ENCODE peak calls at places on chromosomes 6 and 20, in five cellular contexts. One of them, this sample, is unnamed.

GRCh38 chr6:142474446-142475289 is 172.9 kb downstream of the ADGRG6 start:
- DNase-seq in heart left ventricle: no peak
- DNase-seq in endothelial cell: peak; percentile 78
- DNase-seq in activated CD4-positive, alpha-beta T cell treated with anti-CD3 and anti-CD28 coated beads, Interleukin-2, amount 50 U/mL, for 24 hours: no peak
- DNase-seq in ureter: no peak
- DNase-seq in this sample: no peak

GRCh38 chr6:158003910-158004695 is 22.4 kb downstream of the SYNJ2 start:
- DNase-seq in heart left ventricle: no peak
- DNase-seq in endothelial cell: no peak
- DNase-seq in activated CD4-positive, alpha-beta T cell treated with anti-CD3 and anti-CD28 coated beads, Interleukin-2, amount 50 U/mL, for 24 hours: no peak
- DNase-seq in ureter: no peak
- DNase-seq in this sample: no peak

GRCh38 chr6:33144373-33144772 is 47.9 kb downstream of the COL11A2 start:
- DNase-seq in heart left ventricle: no peak
- DNase-seq in endothelial cell: no peak
- DNase-seq in activated CD4-positive, alpha-beta T cell treated with anti-CD3 and anti-CD28 coated beads, Interleukin-2, amount 50 U/mL, for 24 hours: no peak
- DNase-seq in ureter: no peak
- DNase-seq in this sample: no peak

GRCh38 chr6:35185971-35186370 is 27.8 kb upstream of the SCUBE3 start:
- DNase-seq in heart left ventricle: no peak
- DNase-seq in endothelial cell: no peak
- DNase-seq in activated CD4-positive, alpha-beta T cell treated with anti-CD3 and anti-CD28 coated beads, Interleukin-2, amount 50 U/mL, for 24 hours: no peak
- DNase-seq in ureter: no peak
- DNase-seq in this sample: no peak

GRCh38 chr20:48492188-48493070 is 335.4 kb downstream of the PREX1 start:
- DNase-seq in heart left ventricle: no peak
- DNase-seq in endothelial cell: no peak
- DNase-seq in activated CD4-positive, alpha-beta T cell treated with anti-CD3 and anti-CD28 coated beads, Interleukin-2, amount 50 U/mL, for 24 hours: no peak
- DNase-seq in ureter: no peak
- DNase-seq in this sample: no peak

GRCh38 chr20:9989066-9989724 is 45.6 kb upstream of the ANKEF1 start:
- DNase-seq in heart left ventricle: no peak
- DNase-seq in endothelial cell: no peak
- DNase-seq in activated CD4-positive, alpha-beta T cell treated with anti-CD3 and anti-CD28 coated beads, Interleukin-2, amount 50 U/mL, for 24 hours: no peak
- DNase-seq in ureter: no peak
- DNase-seq in this sample: no peak

GRCh38 chr6:4814212-4814611 is 38.0 kb downstream of the CDYL start:
- DNase-seq in heart left ventricle: no peak
- DNase-seq in endothelial cell: no peak
- DNase-seq in activated CD4-positive, alpha-beta T cell treated with anti-CD3 and anti-CD28 coated beads, Interleukin-2, amount 50 U/mL, for 24 hours: no peak
- DNase-seq in ureter: no peak
- DNase-seq in this sample: no peak

GRCh38 chr6:32439708-32440214 is at the start of gene HLA-DRA:
- DNase-seq in heart left ventricle: no peak
- DNase-seq in endothelial cell: peak; percentile 46
- DNase-seq in activated CD4-positive, alpha-beta T cell treated with anti-CD3 and anti-CD28 coated beads, Interleukin-2, amount 50 U/mL, for 24 hours: peak; percentile 65
- DNase-seq in ureter: peak; percentile 47
- DNase-seq in this sample: no peak

GRCh38 chr20:25454153-25454900 is 46.9 kb downstream of the GINS1 start:
- DNase-seq in heart left ventricle: no peak
- DNase-seq in endothelial cell: no peak
- DNase-seq in activated CD4-positive, alpha-beta T cell treated with anti-CD3 and anti-CD28 coated beads, Interleukin-2, amount 50 U/mL, for 24 hours: no peak
- DNase-seq in ureter: no peak
- DNase-seq in this sample: no peak

GRCh38 chr20:2123720-2124119 is 22.1 kb downstream of the STK35 start:
- DNase-seq in heart left ventricle: no peak
- DNase-seq in endothelial cell: no peak
- DNase-seq in activated CD4-positive, alpha-beta T cell treated with anti-CD3 and anti-CD28 coated beads, Interleukin-2, amount 50 U/mL, for 24 hours: no peak
- DNase-seq in ureter: no peak
- DNase-seq in this sample: no peak

GRCh38 chr6:104506429-104506828 is 353.3 kb downstream of the HACE1 start:
- DNase-seq in heart left ventricle: no peak
- DNase-seq in endothelial cell: no peak
- DNase-seq in activated CD4-positive, alpha-beta T cell treated with anti-CD3 and anti-CD28 coated beads, Interleukin-2, amount 50 U/mL, for 24 hours: no peak
- DNase-seq in ureter: no peak
- DNase-seq in this sample: no peak

GRCh38 chr20:49319204-49319809 is 41.5 kb upstream of the ZNFX1 start:
- DNase-seq in heart left ventricle: peak; percentile 26
- DNase-seq in endothelial cell: no peak
- DNase-seq in activated CD4-positive, alpha-beta T cell treated with anti-CD3 and anti-CD28 coated beads, Interleukin-2, amount 50 U/mL, for 24 hours: no peak
- DNase-seq in ureter: no peak
- DNase-seq in this sample: no peak

GRCh38 chr6:72374864-72375263 is 247.0 kb upstream of the KCNQ5 start:
- DNase-seq in heart left ventricle: no peak
- DNase-seq in endothelial cell: no peak
- DNase-seq in activated CD4-positive, alpha-beta T cell treated with anti-CD3 and anti-CD28 coated beads, Interleukin-2, amount 50 U/mL, for 24 hours: no peak
- DNase-seq in ureter: no peak
- DNase-seq in this sample: no peak

GRCh38 chr6:33578588-33579011 is 1.5 kb downstream of the BAK1 start:
- DNase-seq in heart left ventricle: no peak
- DNase-seq in endothelial cell: no peak
- DNase-seq in activated CD4-positive, alpha-beta T cell treated with anti-CD3 and anti-CD28 coated beads, Interleukin-2, amount 50 U/mL, for 24 hours: no peak
- DNase-seq in ureter: peak; percentile 66
- DNase-seq in this sample: peak; percentile 26

GRCh38 chr6:73285674-73286283 is 22.8 kb upstream of the KHDC1 start:
- DNase-seq in heart left ventricle: no peak
- DNase-seq in endothelial cell: peak; percentile 15
- DNase-seq in activated CD4-positive, alpha-beta T cell treated with anti-CD3 and anti-CD28 coated beads, Interleukin-2, amount 50 U/mL, for 24 hours: no peak
- DNase-seq in ureter: no peak
- DNase-seq in this sample: no peak

GRCh38 chr6:43009124-43009523 is 4.6 kb downstream of the MEA1 start:
- DNase-seq in heart left ventricle: peak; percentile 75
- DNase-seq in endothelial cell: peak; percentile 31
- DNase-seq in activated CD4-positive, alpha-beta T cell treated with anti-CD3 and anti-CD28 coated beads, Interleukin-2, amount 50 U/mL, for 24 hours: no peak
- DNase-seq in ureter: no peak
- DNase-seq in this sample: no peak

GRCh38 chr6:79784013-79784753 is 153.1 kb downstream of the SH3BGRL2 start:
- DNase-seq in heart left ventricle: no peak
- DNase-seq in endothelial cell: no peak
- DNase-seq in activated CD4-positive, alpha-beta T cell treated with anti-CD3 and anti-CD28 coated beads, Interleukin-2, amount 50 U/mL, for 24 hours: no peak
- DNase-seq in ureter: no peak
- DNase-seq in this sample: no peak

GRCh38 chr6:43255408-43256054 is 12.2 kb downstream of the TTBK1 start:
- DNase-seq in heart left ventricle: no peak
- DNase-seq in endothelial cell: no peak
- DNase-seq in activated CD4-positive, alpha-beta T cell treated with anti-CD3 and anti-CD28 coated beads, Interleukin-2, amount 50 U/mL, for 24 hours: no peak
- DNase-seq in ureter: no peak
- DNase-seq in this sample: no peak

GRCh38 chr6:1771324-1771723 is 161.6 kb downstream of the FOXC1 start:
- DNase-seq in heart left ventricle: no peak
- DNase-seq in endothelial cell: no peak
- DNase-seq in activated CD4-positive, alpha-beta T cell treated with anti-CD3 and anti-CD28 coated beads, Interleukin-2, amount 50 U/mL, for 24 hours: peak; percentile 33
- DNase-seq in ureter: no peak
- DNase-seq in this sample: no peak

GRCh38 chr20:15564981-15565380 is 1008.3 kb downstream of the KIF16B start:
- DNase-seq in heart left ventricle: no peak
- DNase-seq in endothelial cell: no peak
- DNase-seq in activated CD4-positive, alpha-beta T cell treated with anti-CD3 and anti-CD28 coated beads, Interleukin-2, amount 50 U/mL, for 24 hours: no peak
- DNase-seq in ureter: no peak
- DNase-seq in this sample: no peak

GRCh38 chr6:90650041-90650948 is 63.4 kb upstream of the MAP3K7 start:
- DNase-seq in heart left ventricle: no peak
- DNase-seq in endothelial cell: no peak
- DNase-seq in activated CD4-positive, alpha-beta T cell treated with anti-CD3 and anti-CD28 coated beads, Interleukin-2, amount 50 U/mL, for 24 hours: no peak
- DNase-seq in ureter: no peak
- DNase-seq in this sample: no peak

GRCh38 chr6:23547851-23548250 is 578.2 kb upstream of the NRSN1 start:
- DNase-seq in heart left ventricle: no peak
- DNase-seq in endothelial cell: peak; percentile 27
- DNase-seq in activated CD4-positive, alpha-beta T cell treated with anti-CD3 and anti-CD28 coated beads, Interleukin-2, amount 50 U/mL, for 24 hours: no peak
- DNase-seq in ureter: no peak
- DNase-seq in this sample: no peak

GRCh38 chr6:10695086-10695657 is 400 bp downstream of the PAK1IP1 start:
- DNase-seq in heart left ventricle: no peak
- DNase-seq in endothelial cell: no peak
- DNase-seq in activated CD4-positive, alpha-beta T cell treated with anti-CD3 and anti-CD28 coated beads, Interleukin-2, amount 50 U/mL, for 24 hours: no peak
- DNase-seq in ureter: no peak
- DNase-seq in this sample: no peak

GRCh38 chr6:113082691-113083090 is 735.6 kb downstream of the RFPL4B start:
- DNase-seq in heart left ventricle: no peak
- DNase-seq in endothelial cell: no peak
- DNase-seq in activated CD4-positive, alpha-beta T cell treated with anti-CD3 and anti-CD28 coated beads, Interleukin-2, amount 50 U/mL, for 24 hours: no peak
- DNase-seq in ureter: no peak
- DNase-seq in this sample: no peak

GRCh38 chr20:63750807-63751470 is 11.4 kb downstream of the SLC2A4RG start:
- DNase-seq in heart left ventricle: peak; percentile 12
- DNase-seq in endothelial cell: no peak
- DNase-seq in activated CD4-positive, alpha-beta T cell treated with anti-CD3 and anti-CD28 coated beads, Interleukin-2, amount 50 U/mL, for 24 hours: no peak
- DNase-seq in ureter: no peak
- DNase-seq in this sample: peak; percentile 45

GRCh38 chr6:10412948-10413849 is 1.7 kb downstream of the TFAP2A start:
- DNase-seq in heart left ventricle: no peak
- DNase-seq in endothelial cell: no peak
- DNase-seq in activated CD4-positive, alpha-beta T cell treated with anti-CD3 and anti-CD28 coated beads, Interleukin-2, amount 50 U/mL, for 24 hours: no peak
- DNase-seq in ureter: peak; percentile 86
- DNase-seq in this sample: no peak

GRCh38 chr6:109892451-109893435 is 85.4 kb upstream of the GPR6 start:
- DNase-seq in heart left ventricle: no peak
- DNase-seq in endothelial cell: no peak
- DNase-seq in activated CD4-positive, alpha-beta T cell treated with anti-CD3 and anti-CD28 coated beads, Interleukin-2, amount 50 U/mL, for 24 hours: no peak
- DNase-seq in ureter: peak; percentile 80
- DNase-seq in this sample: no peak

GRCh38 chr6:37200085-37200484 is 30.1 kb downstream of the PIM1 start:
- DNase-seq in heart left ventricle: no peak
- DNase-seq in endothelial cell: no peak
- DNase-seq in activated CD4-positive, alpha-beta T cell treated with anti-CD3 and anti-CD28 coated beads, Interleukin-2, amount 50 U/mL, for 24 hours: no peak
- DNase-seq in ureter: no peak
- DNase-seq in this sample: no peak

GRCh38 chr6:13428528-13429405 is 58.6 kb downstream of the GFOD1 start:
- DNase-seq in heart left ventricle: no peak
- DNase-seq in endothelial cell: no peak
- DNase-seq in activated CD4-positive, alpha-beta T cell treated with anti-CD3 and anti-CD28 coated beads, Interleukin-2, amount 50 U/mL, for 24 hours: no peak
- DNase-seq in ureter: no peak
- DNase-seq in this sample: no peak

GRCh38 chr20:44527716-44528199 is 5.9 kb upstream of the SERINC3 start:
- DNase-seq in heart left ventricle: no peak
- DNase-seq in endothelial cell: no peak
- DNase-seq in activated CD4-positive, alpha-beta T cell treated with anti-CD3 and anti-CD28 coated beads, Interleukin-2, amount 50 U/mL, for 24 hours: no peak
- DNase-seq in ureter: no peak
- DNase-seq in this sample: no peak